ENCODE peak calls at places on chromosomes 16 and 17, in eight cellular contexts. P is HCT116, V is heart right ventricle, S is A549, L is colonic mucosa, F is lower lobe of right lung, G is AG10803, R is AG04450. B is an unnamed sample.

GRCh38 chr17:73189417-73190099 is 3.3 kb upstream of the COG1 start:
- DNase-seq in P (peak), V (no peak), S (peak), L (no peak), F (no peak), G (peak), R (peak), B (peak)

GRCh38 chr17:71142333-71142732 is 973.0 kb downstream of the KCNJ2 start:
- DNase-seq in P (no peak), V (no peak), S (no peak), L (no peak), F (no peak), G (no peak), R (no peak), B (no peak)

GRCh38 chr17:69828087-69828486 is 246.9 kb upstream of the KCNJ16 start:
- DNase-seq in P (no peak), V (peak), S (no peak), L (no peak), F (no peak), G (peak), R (no peak), B (no peak)

GRCh38 chr16:11135167-11135973 is 120.6 kb downstream of the SOCS1 start:
- DNase-seq in P (no peak), V (no peak), S (no peak), L (no peak), F (no peak), G (peak), R (no peak), B (peak)

GRCh38 chr16:49698931-49699715 is 156.8 kb downstream of the ZNF423 start:
- DNase-seq in P (no peak), V (peak), S (no peak), L (no peak), F (no peak), G (no peak), R (no peak), B (no peak)

GRCh38 chr17:43456661-43457361 is 27.0 kb upstream of the DHX8 start:
- DNase-seq in P (no peak), V (no peak), S (no peak), L (no peak), F (peak), G (peak), R (no peak), B (peak)

GRCh38 chr17:57810740-57811632 is 38.9 kb downstream of the MRPS23 start:
- DNase-seq in P (no peak), V (peak), S (no peak), L (peak), F (no peak), G (peak), R (no peak), B (no peak)

GRCh38 chr16:83990492-83990891 is 22.4 kb downstream of the NECAB2 start:
- DNase-seq in P (no peak), V (no peak), S (no peak), L (no peak), F (no peak), G (no peak), R (no peak), B (no peak)

GRCh38 chr16:89629827-89630610 is 16.6 kb downstream of the DPEP1 start:
- DNase-seq in P (no peak), V (no peak), S (no peak), L (peak), F (no peak), G (no peak), R (no peak), B (no peak)

GRCh38 chr17:16980813-16981731 is 9.2 kb upstream of the TNFRSF13B start:
- DNase-seq in P (no peak), V (no peak), S (no peak), L (peak), F (no peak), G (peak), R (no peak), B (peak)

GRCh38 chr17:29524692-29525091 is 42.1 kb downstream of the ABHD15 start:
- DNase-seq in P (no peak), V (no peak), S (no peak), L (no peak), F (no peak), G (peak), R (no peak), B (no peak)

GRCh38 chr16:20865420-20866126 is 34.6 kb downstream of the DCUN1D3 start:
- DNase-seq in P (peak), V (no peak), S (no peak), L (no peak), F (no peak), G (peak), R (no peak), B (peak)

GRCh38 chr17:42017866-42018200 is 594 bp upstream of the DNAJC7 start:
- DNase-seq in P (no peak), V (no peak), S (no peak), L (no peak), F (no peak), G (no peak), R (no peak), B (no peak)

GRCh38 chr17:27340575-27340974 is 46.7 kb downstream of the WSB1 start:
- DNase-seq in P (no peak), V (no peak), S (no peak), L (no peak), F (no peak), G (no peak), R (no peak), B (no peak)

GRCh38 chr16:17364319-17365210 is 106.2 kb downstream of the XYLT1 start:
- DNase-seq in P (no peak), V (no peak), S (no peak), L (no peak), F (no peak), G (peak), R (peak), B (no peak)

GRCh38 chr17:2184993-2185931 is 118.3 kb downstream of the SMG6 start:
- DNase-seq in P (no peak), V (no peak), S (no peak), L (no peak), F (no peak), G (no peak), R (no peak), B (no peak)

GRCh38 chr16:67516296-67517177 is 12.1 kb upstream of the RIPOR1 start:
- DNase-seq in P (no peak), V (no peak), S (peak), L (no peak), F (no peak), G (peak), R (no peak), B (peak)

GRCh38 chr16:15457390-15457789 is 23.0 kb downstream of the BMERB1 start:
- DNase-seq in P (no peak), V (no peak), S (no peak), L (no peak), F (no peak), G (no peak), R (no peak), B (no peak)

GRCh38 chr17:44840936-44841335 is 6.7 kb upstream of the HIGD1B start:
- DNase-seq in P (no peak), V (no peak), S (no peak), L (no peak), F (no peak), G (no peak), R (no peak), B (no peak)

GRCh38 chr17:72151565-72152391 is 31.0 kb downstream of the SOX9 start:
- DNase-seq in P (peak), V (peak), S (peak), L (peak), F (no peak), G (peak), R (no peak), B (no peak)

GRCh38 chr17:80957461-80957941 is 34.1 kb upstream of the CHMP6 start:
- DNase-seq in P (no peak), V (no peak), S (no peak), L (no peak), F (peak), G (no peak), R (no peak), B (no peak)

GRCh38 chr17:77375917-77376651 is 235.3 kb downstream of the SEC14L1 start:
- DNase-seq in P (no peak), V (no peak), S (no peak), L (no peak), F (no peak), G (peak), R (peak), B (no peak)

GRCh38 chr17:56629450-56630187 is 36.1 kb downstream of the NOG start:
- DNase-seq in P (peak), V (no peak), S (peak), L (no peak), F (no peak), G (peak), R (peak), B (peak)

GRCh38 chr16:2473425-2473926 is 1.5 kb upstream of the TBC1D24 start:
- DNase-seq in P (no peak), V (no peak), S (peak), L (no peak), F (no peak), G (no peak), R (no peak), B (no peak)

GRCh38 chr16:2472885-2473284 is 1.8 kb downstream of the NTN3 start:
- DNase-seq in P (no peak), V (no peak), S (no peak), L (no peak), F (no peak), G (no peak), R (no peak), B (no peak)

GRCh38 chr16:2475413-2476344 is 752 bp downstream of the TBC1D24 start:
- DNase-seq in P (no peak), V (no peak), S (peak), L (no peak), F (no peak), G (no peak), R (no peak), B (no peak)

GRCh38 chr16:2474877-2475412 is at the start of gene TBC1D24:
- DNase-seq in P (peak), V (peak), S (peak), L (peak), F (peak), G (peak), R (no peak), B (peak)

GRCh38 chr16:2473999-2474876 is 689 bp upstream of the TBC1D24 start:
- DNase-seq in P (no peak), V (peak), S (peak), L (peak), F (peak), G (peak), R (no peak), B (peak)
- TF ChIP-seq CTCF in P (no peak), V (no peak), S (peak), L (no peak), F (peak), G (peak), R (peak), B (no peak)

GRCh38 chr17:39925282-39926134 is 1.9 kb downstream of the ORMDL3 start:
- DNase-seq in P (no peak), V (no peak), S (no peak), L (no peak), F (no peak), G (no peak), R (no peak), B (no peak)

GRCh38 chr17:39922006-39922405 is 3.6 kb upstream of the GSDMB start:
- DNase-seq in P (no peak), V (no peak), S (no peak), L (no peak), F (no peak), G (no peak), R (no peak), B (no peak)

GRCh38 chr17:39924691-39925055 is 2.7 kb downstream of the ORMDL3 start:
- DNase-seq in P (no peak), V (no peak), S (no peak), L (no peak), F (no peak), G (no peak), R (no peak), B (no peak)

GRCh38 chr17:39923230-39923629 is 4.2 kb downstream of the ORMDL3 start:
- DNase-seq in P (no peak), V (no peak), S (no peak), L (no peak), F (no peak), G (no peak), R (no peak), B (no peak)

DNA sequence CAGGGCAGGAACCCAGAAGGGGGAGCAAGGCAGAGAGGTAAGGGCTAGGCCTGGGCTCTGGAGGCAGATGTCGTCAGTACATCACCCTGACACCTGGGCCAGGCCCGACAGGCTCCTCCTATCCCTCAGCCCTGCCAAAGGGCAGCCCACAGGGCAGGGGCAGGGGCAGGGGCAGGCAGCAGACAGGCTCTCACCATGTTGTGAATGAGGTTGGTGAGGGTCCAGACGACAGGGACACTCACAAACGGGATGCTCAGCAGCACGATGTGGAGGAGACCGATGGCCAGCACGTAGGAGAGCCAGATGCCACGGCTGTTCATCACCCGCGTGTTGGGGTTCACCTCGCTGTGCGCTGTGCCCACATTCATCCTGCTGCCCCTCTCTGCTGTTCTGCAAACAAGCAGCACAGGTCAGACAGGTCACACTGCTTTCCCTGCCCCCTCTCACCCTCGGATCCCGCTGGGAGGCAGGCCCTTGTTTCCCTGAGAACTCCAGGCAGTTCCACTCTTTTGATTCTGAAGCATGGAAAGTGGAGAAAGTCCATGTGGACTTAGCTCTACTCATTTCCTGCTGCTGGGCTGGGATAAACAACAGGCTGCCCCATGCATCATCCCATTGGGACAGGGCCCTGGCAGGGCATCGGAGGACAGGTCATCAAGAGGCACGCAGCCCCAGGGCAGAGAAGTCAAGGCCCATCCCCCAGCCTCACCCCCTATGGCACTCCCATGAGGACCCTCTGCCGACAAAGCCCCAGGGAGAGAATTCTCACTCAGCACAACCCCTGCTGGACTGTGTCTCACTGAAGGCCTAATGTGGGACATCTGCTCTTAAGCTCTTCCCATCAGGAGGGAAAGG is 3.3 kb downstream of the ORMDL3 start:
- DNase-seq in P (no peak), V (no peak), S (no peak), L (no peak), F (no peak), G (peak), R (no peak), B (no peak)
- TF ChIP-seq CTCF in P (no peak), V (no peak), S (peak), L (no peak), F (no peak), G (peak), R (no peak), B (no peak)

DNA sequence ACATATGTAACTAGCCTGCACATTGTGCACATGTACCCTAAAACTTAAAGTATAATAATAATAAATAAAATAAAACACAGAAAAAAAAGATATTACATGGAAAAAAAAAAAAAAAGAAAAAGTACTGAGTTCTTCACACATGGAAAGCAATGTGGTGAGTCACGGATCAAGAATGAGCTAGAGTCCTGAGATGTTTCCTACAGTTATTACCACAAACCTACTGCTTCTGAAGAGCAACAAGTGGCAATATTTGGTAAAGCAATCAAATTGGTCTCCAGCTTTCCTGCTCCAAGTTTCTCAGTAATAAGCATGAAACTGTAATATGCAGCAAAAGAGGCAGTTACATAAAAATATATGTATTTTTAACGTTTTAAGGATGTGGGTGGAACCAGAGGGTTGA is 223.3 kb upstream of the SALL1 start:
- DNase-seq in P (no peak), V (no peak), S (no peak), L (no peak), F (no peak), G (peak), R (peak), B (peak)
- TF ChIP-seq CTCF in P (no peak), V (no peak), S (no peak), L (no peak), F (no peak), G (peak), R (no peak), B (no peak)

GRCh38 chr17:82127704-82128103 is 29.7 kb upstream of the FASN start:
- DNase-seq in P (no peak), V (no peak), S (no peak), L (no peak), F (no peak), G (no peak), R (no peak), B (no peak)

GRCh38 chr17:82126479-82127314 is 28.7 kb upstream of the FASN start:
- DNase-seq in P (no peak), V (no peak), S (no peak), L (no peak), F (no peak), G (no peak), R (no peak), B (no peak)

GRCh38 chr17:82127315-82127595 is 29.2 kb upstream of the FASN start:
- DNase-seq in P (no peak), V (no peak), S (no peak), L (no peak), F (no peak), G (no peak), R (no peak), B (no peak)

GRCh38 chr17:82128287-82128686 is 30.3 kb upstream of the FASN start:
- DNase-seq in P (no peak), V (no peak), S (no peak), L (no peak), F (no peak), G (no peak), R (no peak), B (no peak)

DNA sequence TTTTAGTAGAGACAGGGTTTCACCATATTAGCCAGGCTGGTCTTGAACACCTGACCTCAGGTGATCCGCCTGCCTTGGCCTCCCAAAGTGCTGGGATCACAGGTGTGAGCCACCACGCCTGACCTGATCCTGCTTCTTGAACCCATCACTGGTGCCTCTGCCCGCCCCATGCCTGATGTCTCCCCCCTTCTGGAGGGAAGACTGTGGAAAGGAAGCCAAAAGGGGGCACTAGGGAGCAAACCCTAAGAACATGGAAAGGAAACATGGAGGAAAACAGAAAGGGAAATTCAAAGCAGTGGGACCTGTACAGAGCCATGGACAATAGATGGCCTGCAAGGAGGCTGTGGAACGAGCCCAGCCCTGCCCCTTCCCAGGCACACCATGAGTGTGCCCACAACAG is 31.1 kb upstream of the FASN start:
- DNase-seq in P (peak), V (no peak), S (no peak), L (no peak), F (no peak), G (no peak), R (no peak), B (no peak)
- TF ChIP-seq CTCF in P (peak), V (no peak), S (no peak), L (no peak), F (no peak), G (no peak), R (peak), B (no peak)

DNA sequence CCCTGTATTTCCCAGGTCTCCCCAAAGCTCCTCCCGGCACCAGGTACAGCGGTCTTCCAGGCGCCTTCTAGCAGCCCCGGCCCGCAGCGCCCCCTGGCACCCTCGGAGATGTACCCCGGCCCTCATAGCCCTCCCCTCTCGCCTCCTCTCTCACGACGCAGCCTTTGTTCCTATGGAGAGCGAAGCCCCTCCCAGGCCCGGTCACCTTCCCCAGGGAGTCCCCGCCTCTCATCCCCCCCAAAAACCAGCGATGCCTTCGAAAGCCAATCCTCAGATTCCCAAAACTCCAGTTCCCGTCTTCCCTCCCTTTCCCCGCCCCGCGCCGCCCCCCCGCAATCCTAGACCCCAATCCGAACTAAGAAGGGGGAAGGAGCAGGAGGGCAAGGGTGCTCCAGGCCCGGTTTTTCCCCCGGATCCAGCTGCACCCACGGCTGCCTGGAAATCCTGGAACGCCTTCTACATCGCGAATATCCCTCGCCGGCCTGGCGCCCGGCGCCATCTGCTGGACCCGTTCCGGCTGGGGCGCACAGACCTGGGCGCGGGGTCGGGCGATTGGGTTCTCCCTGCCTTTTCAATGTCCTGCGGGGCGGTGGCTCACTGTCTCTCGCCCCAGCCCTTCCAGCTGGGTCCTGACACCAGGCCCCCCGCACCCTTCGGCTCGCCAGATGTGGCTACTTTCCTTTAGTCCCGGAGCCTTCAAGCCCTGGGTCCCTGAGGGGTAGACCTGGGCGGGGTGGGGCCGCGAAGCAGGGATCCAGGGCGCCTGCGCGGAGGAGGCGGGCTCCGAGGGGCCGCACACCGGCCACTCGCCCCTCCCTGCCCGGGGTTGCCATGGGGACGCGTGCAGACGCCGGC is at the start of gene DNAH2:
- DNase-seq in P (peak), V (peak), S (peak), L (peak), F (peak), G (peak), R (peak), B (peak)
- TF ChIP-seq CTCF in P (peak), V (peak), S (peak), L (no peak), F (peak), G (peak), R (peak), B (peak)

GRCh38 chr17:48067245-48067644 is 19.1 kb downstream of the NFE2L1 start:
- DNase-seq in P (no peak), V (no peak), S (no peak), L (no peak), F (no peak), G (no peak), R (no peak), B (no peak)

GRCh38 chr17:48071654-48072053 is 23.5 kb downstream of the NFE2L1 start:
- DNase-seq in P (no peak), V (no peak), S (no peak), L (no peak), F (no peak), G (peak), R (no peak), B (no peak)

GRCh38 chr17:48068491-48068961 is 20.4 kb downstream of the NFE2L1 start:
- DNase-seq in P (no peak), V (no peak), S (peak), L (no peak), F (no peak), G (peak), R (no peak), B (no peak)

GRCh38 chr17:48066656-48067055 is 18.5 kb downstream of the NFE2L1 start:
- DNase-seq in P (no peak), V (no peak), S (no peak), L (no peak), F (no peak), G (no peak), R (no peak), B (no peak)

DNA sequence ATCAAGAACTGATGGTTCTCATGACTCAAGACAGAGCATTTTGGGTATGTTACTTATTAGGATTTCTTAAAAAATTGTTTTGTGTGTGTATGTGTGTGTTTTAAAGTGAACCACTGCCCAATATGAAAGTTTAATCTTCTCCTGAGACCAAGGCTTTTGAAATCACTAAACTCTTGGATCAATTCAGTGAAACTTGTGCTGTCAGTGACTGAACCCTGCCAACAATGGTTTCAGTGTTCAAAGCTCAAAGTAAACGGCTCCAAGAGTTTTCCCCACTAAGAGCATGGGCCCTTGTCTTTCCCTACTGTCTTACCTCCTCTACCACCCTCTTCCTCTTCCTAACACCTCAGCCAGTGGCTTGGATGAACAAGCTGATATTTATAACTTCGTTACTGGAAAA is 22.0 kb downstream of the NFE2L1 start:
- DNase-seq in P (no peak), V (no peak), S (no peak), L (no peak), F (no peak), G (no peak), R (no peak), B (no peak)
- TF ChIP-seq CTCF in P (no peak), V (no peak), S (no peak), L (no peak), F (no peak), G (no peak), R (no peak), B (no peak)